ENCODE peak calls at places on chromosomes 2 and 18, in four cellular contexts. G, W, U and P are unnamed samples.

GRCh38 chr2:62197017-62197586 is 1.2 kb downstream of the B3GNT2 start:
- DNase-seq in W (peak; percentile 62), G (no peak), U (peak; percentile 45), P (peak; percentile 14)

GRCh38 chr2:111897924-111898702 is at the start of gene MERTK:
- DNase-seq in G (peak; percentile 62), W (peak; percentile 83), U (peak; percentile 72), P (peak; percentile 90)

GRCh38 chr2:28185881-28186280 is 206.8 kb upstream of the FOSL2 start:
- DNase-seq in W (no peak), G (no peak), U (no peak), P (no peak)

GRCh38 chr2:100963026-100963375 is 39.1 kb upstream of the RPL31 start:
- DNase-seq in U (no peak), G (no peak), W (no peak), P (no peak)

GRCh38 chr2:105294844-105295481 is 34.6 kb downstream of the TGFBRAP1 start:
- DNase-seq in U (peak; percentile 36), W (peak; percentile 63), G (no peak), P (peak; percentile 81)

GRCh38 chr2:196263181-196263747 is 91.9 kb upstream of the STK17B start:
- DNase-seq in W (no peak), U (no peak), G (no peak), P (no peak)

GRCh38 chr18:49041677-49042570 is 91.2 kb upstream of the SMAD7 start:
- DNase-seq in G (no peak), U (peak; percentile 65), W (no peak), P (no peak)

GRCh38 chr18:51580580-51580979 is 383.1 kb upstream of the MEX3C start:
- DNase-seq in U (no peak), W (no peak), G (no peak), P (no peak)

GRCh38 chr2:200300650-200301314 is 5.7 kb upstream of the SPATS2L start:
- DNase-seq in U (no peak), W (no peak), G (peak; percentile 90), P (no peak)

GRCh38 chr18:37778417-37779165 is 213.0 kb upstream of the CELF4 start:
- DNase-seq in W (peak; percentile 22), U (peak; percentile 53), G (no peak), P (peak; percentile 93)

GRCh38 chr2:149063177-149063576 is 24.7 kb downstream of the LYPD6B start:
- DNase-seq in W (no peak), G (no peak), U (peak; percentile 37), P (no peak)